ENCODE peak calls at places on chromosomes 12 and 14, in eight cellular contexts. V, L, X, S, Z, C, G and I are unnamed samples. For H3K9me3, the result is how much of the 10 kb centered on the place peaks cover.

GRCh38 chr14:100323942-100324307 is 786 bp downstream of the SLC25A47 start:
- DNase-seq in L (no peak), V (no peak), Z (no peak), C (no peak), S (no peak), G (no peak), X (no peak), I (no peak)

GRCh38 chr14:90093942-90094595 is 32.3 kb downstream of the KCNK13 start:
- DNase-seq in L (no peak), C (no peak), X (peak), Z (peak), S (no peak), G (no peak), V (no peak), I (no peak)

GRCh38 chr14:55285048-55285652 is 13.9 kb downstream of the FBXO34 start:
- DNase-seq in G (no peak), S (no peak), L (no peak), Z (no peak), X (no peak), V (no peak), C (no peak), I (no peak)

GRCh38 chr12:101852998-101853397 is 22.2 kb upstream of the GNPTAB start:
- DNase-seq in S (no peak), Z (no peak), C (no peak), X (no peak), V (no peak), L (no peak), G (no peak), I (no peak)

GRCh38 chr14:74733241-74733640 is 20.3 kb downstream of the FCF1 start:
- DNase-seq in V (no peak), C (no peak), X (no peak), S (no peak), G (no peak), L (no peak), Z (no peak), I (peak)

GRCh38 chr12:82998509-82998908 is 311.8 kb downstream of the TMTC2 start:
- DNase-seq in L (no peak), G (no peak), X (no peak), V (no peak), C (no peak), S (no peak), Z (no peak), I (no peak)

GRCh38 chr14:91827746-91828145 is 39.6 kb downstream of the TC2N start:
- DNase-seq in S (no peak), C (no peak), X (no peak), Z (no peak), G (no peak), V (no peak), L (no peak), I (no peak)

GRCh38 chr14:70771781-70772212 is 37.5 kb downstream of the MAP3K9 start:
- DNase-seq in L (no peak), V (no peak), S (no peak), C (no peak), G (peak), X (no peak), Z (peak), I (no peak)

GRCh38 chr12:111780166-111780565 is 13.4 kb downstream of the ALDH2 start:
- DNase-seq in C (no peak), Z (no peak), G (no peak), V (no peak), S (no peak), L (no peak), X (no peak), I (no peak)

DNA sequence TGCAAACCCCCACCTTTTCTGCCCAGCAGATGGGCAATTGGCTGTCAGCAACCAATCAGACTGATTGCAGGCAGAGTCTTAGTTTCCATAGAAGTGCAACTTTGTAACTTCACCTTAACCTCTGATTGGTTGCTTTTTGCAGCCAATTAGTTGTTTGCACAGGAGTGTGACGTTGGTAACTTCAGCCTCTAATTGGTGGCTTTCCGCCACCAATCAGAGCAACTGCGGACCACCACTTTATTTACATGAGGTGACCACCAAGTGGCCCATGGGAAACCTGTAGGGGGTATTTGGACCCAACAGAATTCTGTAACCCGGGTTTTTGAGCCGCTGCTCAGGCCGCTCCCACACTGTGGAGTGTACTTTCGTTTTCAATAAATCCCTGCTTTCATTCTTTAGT is 32.3 kb downstream of the CDKN1B start:
- DNase-seq in Z (no peak), X (no peak), L (peak), G (no peak), S (no peak), V (no peak), C (no peak), I (no peak)
- H3K4me3 ChIP-seq in Z (no peak), X (no peak), L (no peak), G (no peak), S (no peak), V (peak), C (no peak), I (no peak)

GRCh38 chr14:19823178-19823577 is 19.6 kb downstream of the OR4N2 start:
- DNase-seq in S (no peak), L (no peak), G (no peak), C (no peak), V (no peak), Z (no peak), X (peak), I (no peak)

GRCh38 chr14:19828314-19828713 is 24.7 kb downstream of the OR4N2 start:
- DNase-seq in L (no peak), S (no peak), V (no peak), G (no peak), Z (no peak), X (no peak), C (no peak), I (no peak)

GRCh38 chr14:19823765-19824164 is 20.2 kb downstream of the OR4N2 start:
- DNase-seq in L (no peak), S (no peak), V (no peak), C (no peak), G (no peak), Z (no peak), X (peak), I (no peak)
- H3K9me3 ChIP-seq in L (under half), S (under half), V (under half), C (under half), G (half or more), Z (under half), X (under half), I (under half)

GRCh38 chr14:102775855-102776760 is 1.1 kb upstream of the TRAF3 start:
- DNase-seq in V (no peak), C (peak), S (no peak), G (peak), X (peak), Z (peak), L (no peak), I (no peak)
- H3K4me3 ChIP-seq in V (no peak), C (no peak), S (no peak), G (no peak), X (no peak), Z (no peak), L (peak), I (no peak)

GRCh38 chr14:31806249-31806648 is 245.0 kb downstream of the NUBPL start:
- DNase-seq in X (no peak), L (no peak), G (no peak), C (peak), Z (no peak), V (no peak), S (no peak), I (no peak)
- H3K9me3 ChIP-seq in X (under half), L (under half), G (under half), C (under half), Z (under half), V (under half), S (under half), I (under half)

DNA sequence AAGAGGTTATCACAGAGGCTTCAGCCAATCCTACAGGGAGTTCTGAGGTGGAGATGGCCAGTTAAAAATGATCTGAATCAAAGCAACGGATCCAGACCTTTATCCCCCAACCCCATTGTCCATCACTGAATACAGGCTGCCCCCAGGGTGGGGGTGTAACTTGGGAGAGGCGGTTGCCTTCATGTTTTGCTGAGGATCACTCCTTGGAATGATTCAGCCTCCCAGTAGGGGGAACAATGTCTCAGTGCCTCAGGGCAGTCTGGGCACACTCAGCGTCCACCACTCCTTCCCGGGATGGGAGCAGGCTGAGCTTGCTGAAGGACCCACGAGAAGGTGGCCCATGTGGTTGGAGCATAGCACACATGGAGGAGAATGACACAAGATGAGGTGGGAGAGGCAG is 60.2 kb downstream of the RFX4 start:
- DNase-seq in L (no peak), C (no peak), X (peak), V (no peak), G (no peak), Z (no peak), S (no peak), I (no peak)
- H3K4me3 ChIP-seq in L (no peak), C (no peak), X (no peak), V (no peak), G (no peak), Z (no peak), S (no peak), I (no peak)